ENCODE peak calls at places on chromosomes 7 and 10, in five cellular contexts. One of them, this sample, is unnamed.

GRCh38 chr10:131708225-131708624 is 192.6 kb upstream of the PPP2R2D start:
- DNase-seq in heart right ventricle: no peak
- DNase-seq in upper lobe of left lung: no peak
- DNase-seq in A549: no peak
- DNase-seq in right atrium auricular region: peak; percentile 30
- DNase-seq in this sample: no peak

GRCh38 chr10:27618036-27618615 is 114.0 kb downstream of the RAB18 start:
- DNase-seq in heart right ventricle: no peak
- DNase-seq in upper lobe of left lung: no peak
- DNase-seq in A549: no peak
- DNase-seq in right atrium auricular region: no peak
- DNase-seq in this sample: no peak

GRCh38 chr7:121132940-121133339 is 144.4 kb downstream of the CPED1 start:
- DNase-seq in heart right ventricle: no peak
- DNase-seq in upper lobe of left lung: no peak
- DNase-seq in A549: no peak
- DNase-seq in right atrium auricular region: no peak
- DNase-seq in this sample: no peak

GRCh38 chr7:50648570-50649169 is 83.5 kb upstream of the DDC start:
- DNase-seq in heart right ventricle: no peak
- DNase-seq in upper lobe of left lung: no peak
- DNase-seq in A549: no peak
- DNase-seq in right atrium auricular region: peak; percentile 46
- DNase-seq in this sample: no peak

GRCh38 chr7:7190142-7190541 is 7.8 kb downstream of the C1GALT1 start:
- DNase-seq in heart right ventricle: no peak
- DNase-seq in upper lobe of left lung: no peak
- DNase-seq in A549: peak; percentile 18
- DNase-seq in right atrium auricular region: no peak
- DNase-seq in this sample: no peak

GRCh38 chr10:72763201-72763600 is 71.3 kb downstream of the MCU start:
- DNase-seq in heart right ventricle: no peak
- DNase-seq in upper lobe of left lung: no peak
- DNase-seq in A549: no peak
- DNase-seq in right atrium auricular region: no peak
- DNase-seq in this sample: no peak

GRCh38 chr7:66265566-66265965 is 60.4 kb downstream of the TPST1 start:
- DNase-seq in heart right ventricle: no peak
- DNase-seq in upper lobe of left lung: no peak
- DNase-seq in A549: peak; percentile 55
- DNase-seq in right atrium auricular region: no peak
- DNase-seq in this sample: no peak

GRCh38 chr7:91945476-91945875 is 4.8 kb downstream of the AKAP9 start:
- DNase-seq in heart right ventricle: no peak
- DNase-seq in upper lobe of left lung: no peak
- DNase-seq in A549: peak; percentile 74
- DNase-seq in right atrium auricular region: no peak
- DNase-seq in this sample: no peak

GRCh38 chr7:1725766-1726630 is 55.9 kb downstream of the ELFN1 start:
- DNase-seq in heart right ventricle: peak; percentile 59
- DNase-seq in upper lobe of left lung: peak; percentile 56
- DNase-seq in A549: no peak
- DNase-seq in right atrium auricular region: no peak
- DNase-seq in this sample: no peak

GRCh38 chr7:46115410-46115809 is 194.3 kb upstream of the IGFBP3 start:
- DNase-seq in heart right ventricle: no peak
- DNase-seq in upper lobe of left lung: no peak
- DNase-seq in A549: no peak
- DNase-seq in right atrium auricular region: no peak
- DNase-seq in this sample: no peak

GRCh38 chr10:49646256-49646870 is 32.5 kb downstream of the CHAT start:
- DNase-seq in heart right ventricle: no peak
- DNase-seq in upper lobe of left lung: peak; percentile 69
- DNase-seq in A549: no peak
- DNase-seq in right atrium auricular region: no peak
- DNase-seq in this sample: no peak

GRCh38 chr10:124462348-124462695 is 699 bp downstream of the LHPP start:
- DNase-seq in heart right ventricle: no peak
- DNase-seq in upper lobe of left lung: no peak
- DNase-seq in A549: no peak
- DNase-seq in right atrium auricular region: no peak
- DNase-seq in this sample: no peak

GRCh38 chr10:5960070-5960972 is 17.0 kb downstream of the IL15RA start:
- DNase-seq in heart right ventricle: no peak
- DNase-seq in upper lobe of left lung: no peak
- DNase-seq in A549: no peak
- DNase-seq in right atrium auricular region: no peak
- DNase-seq in this sample: no peak

GRCh38 chr10:99938563-99938962 is 71.2 kb downstream of the DNMBP start:
- DNase-seq in heart right ventricle: no peak
- DNase-seq in upper lobe of left lung: no peak
- DNase-seq in A549: no peak
- DNase-seq in right atrium auricular region: no peak
- DNase-seq in this sample: no peak

GRCh38 chr7:68969571-68969970 is 628.7 kb upstream of the AUTS2 start:
- DNase-seq in heart right ventricle: no peak
- DNase-seq in upper lobe of left lung: no peak
- DNase-seq in A549: no peak
- DNase-seq in right atrium auricular region: no peak
- DNase-seq in this sample: no peak

GRCh38 chr10:12644380-12645144 is 295.2 kb downstream of the CAMK1D start:
- DNase-seq in heart right ventricle: no peak
- DNase-seq in upper lobe of left lung: no peak
- DNase-seq in A549: no peak
- DNase-seq in right atrium auricular region: no peak
- DNase-seq in this sample: no peak

GRCh38 chr7:96426027-96426426 is 104.1 kb upstream of the SLC25A13 start:
- DNase-seq in heart right ventricle: no peak
- DNase-seq in upper lobe of left lung: no peak
- DNase-seq in A549: no peak
- DNase-seq in right atrium auricular region: no peak
- DNase-seq in this sample: no peak

GRCh38 chr7:101428093-101428866 is 65.6 kb downstream of the COL26A1 start:
- DNase-seq in heart right ventricle: no peak
- DNase-seq in upper lobe of left lung: no peak
- DNase-seq in A549: no peak
- DNase-seq in right atrium auricular region: no peak
- DNase-seq in this sample: no peak

GRCh38 chr10:18469125-18469524 is 182.3 kb downstream of the NSUN6 start:
- DNase-seq in heart right ventricle: no peak
- DNase-seq in upper lobe of left lung: no peak
- DNase-seq in A549: no peak
- DNase-seq in right atrium auricular region: no peak
- DNase-seq in this sample: no peak

GRCh38 chr7:2488272-2488645 is 12.1 kb upstream of the GRIFIN start:
- DNase-seq in heart right ventricle: no peak
- DNase-seq in upper lobe of left lung: no peak
- DNase-seq in A549: no peak
- DNase-seq in right atrium auricular region: peak; percentile 80
- DNase-seq in this sample: no peak

GRCh38 chr7:74449809-74450397 is 3.8 kb upstream of the GTF2IRD1 start:
- DNase-seq in heart right ventricle: no peak
- DNase-seq in upper lobe of left lung: no peak
- DNase-seq in A549: peak; percentile 68
- DNase-seq in right atrium auricular region: no peak
- DNase-seq in this sample: peak; percentile 50

GRCh38 chr7:142301923-142302550 is 44.2 kb upstream of the PRSS58 start:
- DNase-seq in heart right ventricle: no peak
- DNase-seq in upper lobe of left lung: no peak
- DNase-seq in A549: peak; percentile 25
- DNase-seq in right atrium auricular region: no peak
- DNase-seq in this sample: no peak

GRCh38 chr10:122492955-122493597 is 31.7 kb downstream of the HTRA1 start:
- DNase-seq in heart right ventricle: no peak
- DNase-seq in upper lobe of left lung: no peak
- DNase-seq in A549: no peak
- DNase-seq in right atrium auricular region: no peak
- DNase-seq in this sample: no peak

GRCh38 chr7:31633894-31634494 is 53.0 kb upstream of the PPP1R17 start:
- DNase-seq in heart right ventricle: no peak
- DNase-seq in upper lobe of left lung: no peak
- DNase-seq in A549: peak; percentile 69
- DNase-seq in right atrium auricular region: no peak
- DNase-seq in this sample: no peak

GRCh38 chr10:28935061-28935460 is 257.7 kb downstream of the BAMBI start:
- DNase-seq in heart right ventricle: no peak
- DNase-seq in upper lobe of left lung: no peak
- DNase-seq in A549: no peak
- DNase-seq in right atrium auricular region: no peak
- DNase-seq in this sample: no peak

DNA sequence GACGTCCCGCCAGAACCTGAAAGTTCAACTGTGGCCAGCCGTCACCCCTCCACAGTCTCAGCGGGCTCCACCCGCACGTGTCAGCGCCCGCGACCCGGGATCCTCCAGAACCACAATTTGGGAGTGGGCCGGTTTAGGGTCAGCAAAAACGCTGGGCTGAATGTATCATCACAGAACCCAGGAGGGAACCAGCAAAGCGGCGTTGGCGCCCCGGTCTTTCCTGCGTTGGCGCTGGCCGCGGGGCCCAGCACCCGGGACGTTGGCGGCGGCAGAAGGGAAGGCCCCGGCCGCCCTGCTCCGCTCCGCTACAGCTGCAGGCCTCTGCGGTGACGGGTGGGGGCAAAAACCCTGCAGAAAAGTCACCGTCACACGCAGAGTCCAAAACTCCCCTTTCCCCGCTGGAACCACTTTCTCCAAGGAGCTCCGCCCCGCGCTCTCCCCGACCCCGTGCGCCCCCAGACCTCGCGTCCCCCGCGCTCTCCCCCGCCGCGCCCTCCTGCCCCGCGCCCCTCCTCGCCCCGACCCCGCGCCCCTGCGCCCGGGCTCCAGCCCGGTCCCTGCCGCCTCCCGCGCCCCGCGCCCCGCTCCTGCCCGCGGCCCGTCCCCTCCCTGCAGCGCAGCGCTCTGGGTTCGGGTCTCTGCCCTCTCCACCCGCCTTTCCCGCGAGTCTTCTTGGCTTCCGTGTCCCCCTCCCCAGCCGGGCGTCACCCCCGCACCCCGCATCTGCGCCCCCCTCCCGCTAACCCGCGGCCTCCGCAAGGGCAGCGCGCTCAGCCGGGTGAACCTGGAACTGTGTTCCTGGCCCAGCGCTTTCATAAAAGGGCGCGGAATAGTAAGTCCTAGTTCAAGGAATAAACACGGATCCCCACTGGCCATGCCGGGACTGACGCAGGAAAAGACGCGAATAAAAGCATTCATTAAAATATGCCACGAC is 24.0 kb upstream of the RNF32 start:
- DNase-seq in heart right ventricle: no peak
- DNase-seq in upper lobe of left lung: peak; percentile 81
- DNase-seq in A549: no peak
- DNase-seq in right atrium auricular region: no peak
- DNase-seq in this sample: no peak
- TF ChIP-seq CTCF in heart right ventricle: no peak
- TF ChIP-seq CTCF in upper lobe of left lung: no peak
- TF ChIP-seq CTCF in A549: no peak
- TF ChIP-seq CTCF in right atrium auricular region: no peak
- TF ChIP-seq CTCF in this sample: no peak

DNA sequence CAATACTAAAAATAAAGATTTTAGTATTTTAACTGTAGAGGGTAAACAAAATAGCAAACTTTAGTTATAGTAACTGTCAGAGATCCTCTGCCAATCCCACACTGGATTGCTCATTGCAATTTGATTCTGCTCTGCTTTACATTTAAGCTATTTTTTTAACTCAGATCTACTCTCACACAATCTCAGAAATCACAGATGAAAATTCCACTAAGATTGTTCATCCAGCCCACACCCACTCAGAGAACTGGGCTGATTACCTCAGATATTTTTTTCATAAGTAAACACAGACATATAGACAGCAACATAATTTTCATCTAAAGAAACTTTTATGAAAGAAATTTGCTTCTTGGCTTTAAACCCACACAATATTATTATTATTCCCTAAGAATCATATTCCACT is 7.0 kb downstream of the OSBPL3 start:
- DNase-seq in heart right ventricle: no peak
- DNase-seq in upper lobe of left lung: no peak
- DNase-seq in A549: no peak
- DNase-seq in right atrium auricular region: no peak
- DNase-seq in this sample: no peak
- H3K4me1 ChIP-seq in heart right ventricle: no peaks in the 10 kb centered on the region
- H3K4me1 ChIP-seq in upper lobe of left lung: no peaks in the 10 kb centered on the region
- H3K4me1 ChIP-seq in A549: peaks cover 32% of the 10 kb centered on the region
- H3K4me1 ChIP-seq in right atrium auricular region: no peaks in the 10 kb centered on the region
- H3K4me1 ChIP-seq in this sample: peaks cover 35% of the 10 kb centered on the region

DNA sequence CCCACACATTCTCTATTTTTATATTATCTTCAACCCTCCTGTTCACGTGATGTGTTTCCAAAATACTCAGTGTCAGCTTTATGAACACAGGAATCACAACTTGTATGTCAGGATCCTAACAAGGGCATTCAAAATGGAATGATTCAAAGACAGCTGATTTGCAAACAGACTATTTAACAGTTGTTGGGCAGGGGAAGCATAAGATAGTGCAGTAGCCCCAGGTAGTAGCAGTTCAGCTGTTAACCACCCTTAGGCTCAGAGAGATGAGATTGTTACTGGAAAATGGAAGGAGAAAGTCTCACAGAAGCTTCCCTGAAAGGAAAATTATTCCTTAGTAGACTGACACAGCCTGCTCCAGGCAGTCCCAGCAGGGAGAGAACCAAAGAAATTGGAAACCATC is 15.5 kb upstream of the LIPA start:
- DNase-seq in heart right ventricle: no peak
- DNase-seq in upper lobe of left lung: no peak
- DNase-seq in A549: no peak
- DNase-seq in right atrium auricular region: no peak
- DNase-seq in this sample: no peak
- H3K27ac ChIP-seq in heart right ventricle: no peak overlapping the region
- H3K27ac ChIP-seq in upper lobe of left lung: no peak overlapping the region
- H3K27ac ChIP-seq in A549: no peak overlapping the region
- H3K27ac ChIP-seq in right atrium auricular region: peak overlapping the region; percentile 35
- H3K27ac ChIP-seq in this sample: no peak overlapping the region

GRCh38 chr10:119167041-119167440 is 1.5 kb upstream of the SFXN4 start:
- DNase-seq in heart right ventricle: no peak
- DNase-seq in upper lobe of left lung: no peak
- DNase-seq in A549: no peak
- DNase-seq in right atrium auricular region: no peak
- DNase-seq in this sample: no peak
- TF ChIP-seq CTCF in heart right ventricle: no peak
- TF ChIP-seq CTCF in upper lobe of left lung: no peak
- TF ChIP-seq CTCF in A549: no peak
- TF ChIP-seq CTCF in right atrium auricular region: no peak
- TF ChIP-seq CTCF in this sample: no peak

GRCh38 chr10:17026686-17027485 is 102.7 kb downstream of the CUBN start:
- DNase-seq in heart right ventricle: no peak
- DNase-seq in upper lobe of left lung: no peak
- DNase-seq in A549: no peak
- DNase-seq in right atrium auricular region: no peak
- DNase-seq in this sample: peak; percentile 67
- H3K4me1 ChIP-seq in heart right ventricle: peaks cover 20% of the 10 kb centered on the region
- H3K4me1 ChIP-seq in upper lobe of left lung: peaks cover 74% of the 10 kb centered on the region
- H3K4me1 ChIP-seq in A549: peaks cover 13% of the 10 kb centered on the region
- H3K4me1 ChIP-seq in right atrium auricular region: no peaks in the 10 kb centered on the region
- H3K4me1 ChIP-seq in this sample: peaks cover 82% of the 10 kb centered on the region

DNA sequence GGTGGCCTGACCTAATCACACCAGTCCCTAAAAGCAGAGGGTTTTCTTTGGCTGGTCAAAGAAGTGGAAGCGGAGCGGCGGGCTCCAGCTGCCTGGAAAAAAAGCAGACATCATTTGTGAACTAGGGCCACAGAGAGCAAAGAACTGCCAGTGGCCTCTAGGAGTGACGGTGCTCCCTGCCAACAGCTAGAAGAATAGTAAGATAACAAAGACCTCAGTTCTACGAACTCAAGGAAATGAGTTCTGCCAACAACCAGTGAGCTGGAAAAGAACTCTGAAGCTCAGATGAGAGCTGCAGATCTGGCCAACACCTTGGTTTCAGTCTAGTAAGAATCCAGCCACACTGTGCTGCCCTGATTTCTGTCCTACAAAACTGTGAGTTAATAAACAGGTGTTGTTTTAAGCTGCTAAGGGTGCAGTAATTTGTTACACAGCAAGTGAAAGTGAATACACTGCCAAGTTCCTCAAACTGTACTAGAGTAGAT is 178.0 kb downstream of the SRPK2 start:
- DNase-seq in heart right ventricle: peak; percentile 29
- DNase-seq in upper lobe of left lung: no peak
- DNase-seq in A549: no peak
- DNase-seq in right atrium auricular region: peak; percentile 63
- DNase-seq in this sample: no peak
- H3K27ac ChIP-seq in heart right ventricle: no peak overlapping the region
- H3K27ac ChIP-seq in upper lobe of left lung: peak overlapping the region; percentile 37
- H3K27ac ChIP-seq in A549: no peak overlapping the region
- H3K27ac ChIP-seq in right atrium auricular region: no peak overlapping the region
- H3K27ac ChIP-seq in this sample: no peak overlapping the region

This sample was measured in CD8-positive, alpha-beta T cell.